ENCODE peak calls at places on chromosomes 6 and 20, in six cellular contexts. H is ovary; V is neural progenitor cell; B is CD4-positive, alpha-beta T cell; X is psoas muscle; O is colonic mucosa. L is an unnamed sample. For H3K9me3, the result is how much of the 10 kb centered on the place peaks cover.

GRCh38 chr6:37396571-37397185 is 36.3 kb upstream of the CMTR1 start:
- DNase-seq in X (no peak), O (no peak), B (no peak), H (no peak), V (no peak), L (no peak)

GRCh38 chr20:31705598-31706597 is 16.8 kb downstream of the BCL2L1 start:
- DNase-seq in H (no peak), B (no peak), O (no peak), X (no peak), V (no peak), L (no peak)

GRCh38 chr6:10373642-10374359 is 41.1 kb downstream of the TFAP2A start:
- DNase-seq in O (no peak), B (no peak), H (no peak), V (no peak), X (no peak), L (peak)

GRCh38 chr6:118912646-118913045 is 18.7 kb downstream of the ASF1A start:
- DNase-seq in H (no peak), V (no peak), O (no peak), B (no peak), X (no peak), L (no peak)

GRCh38 chr6:137724495-137725211 is 142.4 kb upstream of the TNFAIP3 start:
- DNase-seq in B (no peak), X (peak), V (no peak), H (no peak), O (no peak), L (no peak)

GRCh38 chr6:23368557-23368956 is 757.5 kb upstream of the NRSN1 start:
- DNase-seq in H (no peak), V (no peak), X (no peak), O (no peak), B (no peak), L (no peak)

GRCh38 chr20:17525650-17526049 is 5.5 kb downstream of the BFSP1 start:
- DNase-seq in O (peak), V (peak), H (no peak), X (no peak), B (no peak), L (peak)

GRCh38 chr6:107219851-107220250 is 104.5 kb upstream of the BEND3 start:
- DNase-seq in H (no peak), B (no peak), X (no peak), V (no peak), O (no peak), L (peak)

GRCh38 chr20:49635829-49636228 is 67.9 kb upstream of the PTGIS start:
- DNase-seq in V (no peak), H (no peak), X (no peak), O (no peak), B (no peak), L (no peak)

GRCh38 chr6:41427642-41428401 is 92.4 kb downstream of the NCR2 start:
- DNase-seq in O (peak), X (peak), H (peak), B (no peak), V (peak), L (no peak)

GRCh38 chr20:53569606-53570307 is 23.9 kb downstream of the ZNF217 start:
- DNase-seq in H (no peak), V (no peak), O (no peak), B (no peak), X (no peak), L (no peak)

GRCh38 chr20:53570446-53571276 is 23.0 kb downstream of the ZNF217 start:
- DNase-seq in O (no peak), H (no peak), B (no peak), X (no peak), V (no peak), L (no peak)

GRCh38 chr20:53569005-53569404 is 24.6 kb downstream of the ZNF217 start:
- DNase-seq in O (no peak), B (no peak), H (no peak), V (no peak), X (no peak), L (no peak)

GRCh38 chr20:53574259-53574789 is 19.3 kb downstream of the ZNF217 start:
- DNase-seq in H (no peak), O (no peak), V (no peak), B (no peak), X (no peak), L (no peak)

GRCh38 chr20:53571555-53572286 is 21.9 kb downstream of the ZNF217 start:
- DNase-seq in V (no peak), O (no peak), X (no peak), H (no peak), B (no peak), L (no peak)
- H3K9me3 ChIP-seq in V (under half), O (under half), X (under half), H (under half), B (under half), L (under half)

DNA sequence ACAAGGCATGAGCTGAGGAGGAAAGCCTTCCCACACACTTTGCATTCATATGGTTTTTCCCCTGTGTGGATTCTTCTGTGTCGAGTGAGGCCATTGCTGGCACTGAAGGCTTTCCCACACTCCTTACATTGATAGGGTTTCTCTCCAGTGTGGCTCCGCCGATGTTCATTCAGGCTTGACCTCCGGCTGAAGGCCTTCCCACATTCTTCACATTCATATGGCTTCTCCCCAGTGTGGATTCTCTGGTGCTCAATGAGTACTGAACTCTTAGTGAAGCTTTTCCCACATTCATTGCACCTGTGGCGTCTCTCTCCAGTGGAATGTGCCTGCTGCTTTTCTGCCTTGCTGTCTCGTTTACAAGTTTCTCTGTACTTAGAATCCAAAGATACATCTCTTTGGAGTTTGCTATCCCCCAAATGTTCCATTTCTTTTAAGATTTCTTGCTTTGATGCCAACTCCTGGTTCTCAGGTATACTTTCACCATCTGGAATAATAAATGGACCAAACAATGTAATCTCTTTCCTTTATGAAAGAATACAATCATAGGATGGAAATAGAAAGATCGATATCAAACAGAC is 9.5 kb downstream of the ZSCAN31 start:
- DNase-seq in V (no peak), B (no peak), O (no peak), X (no peak), H (no peak), L (no peak)
- H3K9me3 ChIP-seq in V (under half), B (under half), O (under half), X (under half), H (under half), L (under half)

GRCh38 chr20:56174416-56174815 is 74.1 kb upstream of the MC3R start:
- DNase-seq in O (no peak), V (no peak), B (no peak), X (no peak), H (no peak), L (no peak)

GRCh38 chr20:56166781-56167465 is 81.6 kb upstream of the MC3R start:
- DNase-seq in B (no peak), V (no peak), O (no peak), H (no peak), X (no peak), L (no peak)

GRCh38 chr20:56175884-56176283 is 72.6 kb upstream of the MC3R start:
- DNase-seq in B (no peak), V (no peak), X (no peak), H (no peak), O (no peak), L (no peak)

DNA sequence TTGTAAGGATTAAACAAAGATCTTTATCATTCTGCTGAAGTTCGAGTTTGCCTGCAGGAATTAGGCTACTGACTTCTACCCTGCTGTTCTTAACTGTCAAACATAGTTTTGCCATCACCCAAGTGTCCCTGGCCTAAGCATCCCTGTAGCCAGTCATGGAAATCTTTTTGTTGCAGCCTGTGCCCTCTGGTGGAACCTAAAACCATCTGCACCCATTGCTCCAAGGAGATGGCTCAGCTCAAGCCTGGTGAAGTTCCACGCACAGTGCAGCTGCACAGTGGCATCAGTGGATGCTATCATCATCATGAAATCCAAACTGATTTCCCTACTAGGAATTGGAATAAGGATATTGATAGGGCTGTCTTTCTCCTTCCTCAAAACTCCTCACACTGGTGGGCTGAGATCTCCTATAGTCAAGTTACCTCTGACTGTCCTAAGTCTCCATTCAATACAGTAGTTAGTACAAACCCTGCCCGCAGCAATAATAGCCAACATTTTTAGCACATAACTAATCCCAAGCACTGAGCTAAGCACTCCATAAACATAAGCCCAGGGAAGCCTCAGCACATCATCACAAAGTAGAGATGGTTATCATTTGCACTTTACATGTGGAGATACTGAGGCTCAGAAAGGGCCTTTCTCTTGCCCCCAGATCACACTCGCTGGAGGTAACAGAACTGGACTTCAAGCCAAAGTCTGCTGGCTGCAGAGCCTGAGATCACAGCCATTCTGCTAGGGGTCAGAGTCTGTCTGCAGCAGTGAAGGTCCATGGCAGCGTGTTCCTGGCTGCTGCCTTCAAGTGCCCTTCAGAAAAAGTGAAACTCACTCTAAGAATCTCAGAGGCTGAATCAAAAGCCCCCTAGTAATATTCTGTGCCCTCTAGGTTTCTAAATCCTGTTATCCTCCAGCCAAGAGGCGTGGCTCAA is 77.2 kb upstream of the MC3R start:
- DNase-seq in B (no peak), H (peak), X (no peak), V (peak), O (no peak), L (no peak)
- H3K9me3 ChIP-seq in B (under half), H (under half), X (under half), V (under half), O (under half), L (under half)

GRCh38 chr20:46501961-46502360 is 11.4 kb downstream of the ZNF334 start:
- DNase-seq in H (no peak), V (no peak), O (no peak), B (no peak), X (no peak), L (no peak)
- H3K9me3 ChIP-seq in H (under half), V (half or more), O (under half), B (under half), X (under half), L (under half)

DNA sequence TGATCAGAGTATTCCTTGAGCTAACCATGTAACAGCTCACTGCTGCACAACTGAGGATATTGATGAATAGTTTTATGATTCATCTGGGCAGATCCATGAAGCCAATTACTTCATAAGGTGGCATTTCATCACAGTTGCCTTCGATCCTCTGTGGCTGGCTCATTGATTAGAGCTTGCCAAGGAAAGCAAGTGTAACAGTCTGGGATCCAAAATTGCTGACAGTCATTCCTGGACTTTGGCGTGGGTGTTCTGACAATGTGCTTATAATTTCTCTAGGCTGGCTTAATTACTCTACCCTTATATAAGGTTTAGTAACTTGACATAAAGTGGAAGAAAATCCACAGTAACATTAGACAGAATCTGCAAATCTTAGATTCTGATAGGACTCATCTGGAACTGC is 551.3 kb upstream of the CDH4 start:
- DNase-seq in V (no peak), X (no peak), B (no peak), H (no peak), O (no peak), L (no peak)
- H3K9me3 ChIP-seq in V (under half), X (under half), B (under half), H (under half), O (under half), L (under half)

DNA sequence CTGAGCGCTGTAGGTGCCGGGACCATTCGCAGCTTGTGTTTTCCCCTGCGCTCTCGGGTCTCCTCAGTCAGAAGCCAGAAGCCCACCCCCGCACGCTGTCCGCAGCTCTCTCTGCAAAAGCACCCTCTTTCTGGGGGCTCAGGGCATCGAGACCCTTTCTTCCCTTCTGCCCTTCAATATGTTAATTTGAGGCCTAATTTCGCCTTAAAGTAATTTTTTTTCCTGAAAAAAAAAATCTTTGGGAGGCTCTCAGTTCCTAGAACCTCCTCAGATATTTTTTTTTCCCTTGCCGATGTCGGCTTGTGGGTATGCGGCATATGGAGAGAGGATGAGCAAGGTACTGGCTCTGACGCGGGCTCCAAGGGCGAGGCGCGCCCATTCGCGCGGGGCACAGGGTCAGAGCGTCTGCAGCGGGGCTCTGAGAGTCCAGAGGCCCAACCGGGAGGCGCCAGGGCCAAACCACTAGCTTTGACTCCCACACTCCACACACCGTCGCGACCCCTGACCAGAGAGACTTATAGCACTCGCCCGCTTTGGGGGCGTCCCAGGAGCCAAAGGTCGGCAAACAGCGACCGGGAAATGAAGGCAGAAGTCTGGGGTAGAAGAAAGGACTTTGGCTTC is 893 bp downstream of the PRDM13 start:
- DNase-seq in X (no peak), O (no peak), V (peak), B (no peak), H (no peak), L (no peak)
- H3K9me3 ChIP-seq in X (under half), O (under half), V (under half), B (under half), H (under half), L (under half)

GRCh38 chr20:59823860-59824259 is 109.6 kb downstream of the SYCP2 start:
- DNase-seq in O (peak), V (no peak), H (no peak), X (no peak), B (no peak), L (no peak)
- H3K9me3 ChIP-seq in O (under half), V (under half), H (under half), X (under half), B (under half), L (under half)